ENCODE peak calls at places on chromosomes 13 and 19, in seven cellular contexts. E is left ventricle myocardium inferior, A is astrocyte, J is PC-3, H is GM23338, X is tibial artery, T is lower lobe of right lung. B is an unnamed sample.

GRCh38 chr13:21663197-21663596 is 7.7 kb upstream of the FGF9 start:
- DNase-seq in A (no peak), X (no peak), H (no peak), J (peak), T (no peak), E (no peak), B (no peak)

GRCh38 chr19:10586396-10586795 is 716 bp downstream of the AP1M2 start:
- DNase-seq in H (no peak), T (no peak), J (no peak), A (no peak), E (no peak), X (no peak), B (no peak)

GRCh38 chr19:8615813-8616596 is 5.5 kb upstream of the ADAMTS10 start:
- DNase-seq in X (peak), J (peak), A (no peak), H (peak), E (peak), T (peak), B (no peak)

GRCh38 chr13:41061075-41061913 is at the start of gene WBP4:
- DNase-seq in H (peak), J (peak), T (peak), X (peak), A (peak), E (peak), B (peak)

GRCh38 chr13:72849571-72849970 is 67.6 kb downstream of the PIBF1 start:
- DNase-seq in J (no peak), E (no peak), X (no peak), H (no peak), T (no peak), A (peak), B (no peak)

GRCh38 chr13:49247722-49248432 is at the start of gene CDADC1:
- DNase-seq in A (peak), T (peak), J (peak), E (peak), H (peak), X (peak), B (peak)

GRCh38 chr19:13817018-13817614 is 21.9 kb downstream of the ZSWIM4 start:
- DNase-seq in H (peak), A (no peak), T (peak), J (no peak), X (no peak), E (no peak), B (no peak)

GRCh38 chr13:87827479-87827878 is 156.3 kb downstream of the SLITRK5 start:
- DNase-seq in X (no peak), J (peak), T (no peak), E (no peak), H (no peak), A (peak), B (no peak)

GRCh38 chr19:4911786-4912672 is 2.7 kb downstream of the UHRF1 start:
- DNase-seq in X (peak), A (peak), H (peak), J (peak), E (peak), T (peak), B (peak)

GRCh38 chr13:109697936-109698335 is 88.4 kb downstream of the IRS2 start:
- DNase-seq in J (no peak), E (no peak), A (no peak), X (no peak), H (no peak), T (no peak), B (no peak)

DNA sequence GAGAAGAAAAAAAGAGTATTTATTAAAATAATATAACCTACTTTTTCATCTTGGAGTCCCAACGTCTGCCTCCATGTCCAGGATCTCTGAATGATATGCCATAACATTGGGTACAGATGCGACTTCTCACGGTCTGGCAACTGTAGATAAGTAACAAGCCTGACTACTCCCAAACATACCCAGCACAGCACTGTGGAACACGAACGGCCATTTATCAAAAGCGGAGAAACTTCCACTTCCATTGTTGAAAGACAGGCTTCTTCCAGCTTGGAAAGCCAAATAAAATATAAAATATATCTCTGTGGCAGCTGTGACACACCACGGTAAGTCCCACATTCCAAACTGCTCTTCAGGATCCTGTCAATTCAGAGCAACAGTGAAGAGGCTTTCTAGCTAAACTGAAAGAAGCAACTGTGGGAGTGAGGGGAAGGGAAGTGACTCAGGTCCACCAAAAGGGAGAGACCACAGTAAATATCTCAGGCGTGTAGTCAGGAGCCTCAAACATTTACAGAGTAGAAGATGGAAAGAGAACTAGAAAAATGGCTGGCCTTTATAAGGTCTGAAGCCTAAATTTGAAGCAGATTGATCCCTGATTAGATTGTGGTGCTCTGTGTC is 331.7 kb downstream of the LIG4 start:
- DNase-seq in E (no peak), J (peak), X (no peak), A (peak), H (no peak), T (no peak), B (no peak)
- H3K27ac ChIP-seq in E (no peak), J (peak), X (no peak), A (peak), H (no peak), T (no peak), B (no peak)

GRCh38 chr19:39499932-39500331 is 1.2 kb downstream of the DLL3 start:
- DNase-seq in J (no peak), H (no peak), X (no peak), T (no peak), A (no peak), E (no peak), B (no peak)

GRCh38 chr19:39499082-39499642 is 415 bp downstream of the DLL3 start:
- DNase-seq in T (no peak), J (no peak), H (peak), A (no peak), E (no peak), X (no peak), B (no peak)

GRCh38 chr19:39498262-39499081 is at the start of gene DLL3:
- DNase-seq in T (no peak), A (no peak), X (no peak), H (peak), E (no peak), J (peak), B (no peak)

GRCh38 chr19:39496063-39496462 is 2.7 kb upstream of the DLL3 start:
- DNase-seq in T (no peak), A (no peak), J (no peak), X (no peak), E (no peak), H (no peak), B (no peak)

GRCh38 chr19:39497850-39498261 is 891 bp upstream of the DLL3 start:
- DNase-seq in J (peak), X (no peak), H (peak), A (peak), E (no peak), T (no peak), B (no peak)
- TF ChIP-seq CTCF in J (peak), X (no peak), H (peak), A (peak), E (peak), T (peak), B (peak)

GRCh38 chr13:20128459-20128927 is 32.4 kb downstream of the GJA3 start:
- DNase-seq in T (no peak), H (no peak), A (no peak), E (no peak), J (peak), X (no peak), B (no peak)
- H3K4me3 ChIP-seq in T (peak), H (peak), A (peak), E (peak), J (peak), X (peak), B (peak)

DNA sequence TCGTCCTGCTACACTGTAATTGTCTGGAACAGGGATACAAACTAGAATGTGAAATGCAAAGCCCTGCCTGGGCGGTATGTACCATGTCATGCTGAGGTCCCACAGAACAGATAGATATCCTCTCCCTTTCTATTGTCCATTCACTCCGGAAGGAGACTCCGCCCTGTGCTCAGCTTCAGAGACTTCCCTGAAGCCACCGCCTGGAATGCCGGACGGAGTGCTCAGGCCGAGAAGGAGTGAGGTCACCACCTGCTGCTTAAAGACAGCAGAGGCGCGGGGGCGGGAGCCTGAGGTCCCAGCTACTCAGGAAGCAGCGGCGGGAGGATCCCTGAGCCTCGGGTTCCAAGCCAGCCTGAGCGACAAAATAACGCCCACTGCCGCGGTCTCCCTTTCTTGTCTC is 890 bp upstream of the ZNF611 start:
- DNase-seq in X (peak), T (peak), J (peak), H (peak), A (peak), E (peak), B (no peak)
- H3K27ac ChIP-seq in X (peak), T (peak), J (peak), H (peak), A (no peak), E (peak), B (peak)

DNA sequence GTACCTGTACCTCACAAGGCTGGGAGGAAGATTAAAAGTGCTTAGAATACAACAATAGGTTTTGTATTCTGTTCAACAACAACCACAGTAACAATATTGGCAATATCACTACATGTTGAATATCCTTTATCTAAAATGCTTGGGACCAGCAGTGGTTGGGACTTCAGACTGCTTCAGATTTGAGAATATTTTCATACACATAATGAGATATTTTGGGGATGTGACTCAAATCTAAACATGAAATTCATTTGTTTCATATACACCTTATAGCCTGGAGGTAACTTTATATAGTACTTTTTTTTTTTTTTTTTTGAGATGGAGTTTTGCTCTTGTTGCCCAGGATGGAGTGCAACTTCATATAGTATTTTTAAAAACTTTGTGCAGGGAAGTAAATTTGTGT is 73.9 kb downstream of the USP12 start:
- DNase-seq in X (no peak), E (no peak), H (no peak), J (no peak), A (no peak), T (no peak), B (no peak)
- TF ChIP-seq CTCF in X (no peak), E (no peak), H (no peak), J (no peak), A (no peak), T (no peak), B (no peak)

GRCh38 chr19:43533546-43534304 is 737 bp downstream of the ZNF575 start:
- DNase-seq in T (peak), A (peak), H (peak), X (peak), E (peak), J (peak), B (peak)
- H3K4me3 ChIP-seq in T (peak), A (peak), H (peak), X (peak), E (peak), J (peak), B (peak)

GRCh38 chr13:25181597-25181996 is 9.5 kb upstream of the AMER2 start:
- DNase-seq in E (no peak), A (no peak), J (no peak), H (no peak), X (no peak), T (no peak), B (no peak)

GRCh38 chr13:25179011-25179410 is 6.9 kb upstream of the AMER2 start:
- DNase-seq in E (no peak), T (no peak), H (no peak), X (no peak), J (no peak), A (no peak), B (no peak)

GRCh38 chr13:25180795-25181537 is 8.9 kb upstream of the AMER2 start:
- DNase-seq in H (no peak), T (no peak), E (no peak), X (no peak), A (no peak), J (no peak), B (no peak)

GRCh38 chr13:25180450-25180794 is 8.3 kb upstream of the AMER2 start:
- DNase-seq in J (no peak), E (no peak), H (no peak), X (no peak), T (no peak), A (no peak), B (no peak)

GRCh38 chr13:25179810-25180437 is 7.8 kb upstream of the AMER2 start:
- DNase-seq in X (no peak), H (no peak), T (no peak), A (no peak), J (no peak), E (no peak), B (no peak)
- H3K27ac ChIP-seq in X (no peak), H (no peak), T (no peak), A (no peak), J (no peak), E (no peak), B (peak)

DNA sequence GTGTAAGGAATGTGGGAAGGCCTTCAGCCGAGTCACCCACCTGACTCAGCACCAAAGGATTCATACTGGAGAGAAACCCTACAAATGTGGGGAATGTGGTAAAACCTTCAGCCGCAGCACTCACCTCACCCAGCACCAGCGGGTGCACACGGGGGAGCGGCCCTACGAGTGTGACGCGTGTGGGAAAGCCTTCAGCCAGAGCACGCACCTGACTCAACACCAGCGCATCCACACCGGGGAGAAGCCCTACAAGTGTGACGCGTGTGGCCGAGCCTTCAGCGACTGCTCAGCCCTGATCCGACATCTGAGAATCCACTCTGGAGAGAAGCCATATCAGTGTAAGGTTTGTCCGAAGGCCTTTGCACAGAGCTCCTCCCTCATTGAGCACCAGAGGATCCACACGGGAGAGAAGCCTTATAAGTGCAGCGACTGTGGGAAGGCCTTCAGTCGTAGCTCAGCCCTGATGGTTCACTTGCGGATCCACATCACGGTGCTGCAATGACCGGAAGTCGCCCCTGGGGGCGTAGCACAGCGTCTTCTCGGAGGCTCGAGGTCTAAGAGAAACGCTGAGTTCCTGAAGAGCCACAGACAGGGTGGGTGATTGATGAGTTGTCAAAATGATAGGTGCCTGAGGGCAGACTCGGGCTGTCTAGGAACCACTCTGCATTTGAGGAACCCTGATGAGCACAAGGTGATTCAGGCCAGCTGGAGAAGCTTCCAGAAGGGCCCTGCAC is 12.2 kb downstream of the ZSCAN22 start:
- DNase-seq in E (no peak), J (peak), H (peak), A (no peak), T (peak), X (no peak), B (no peak)
- TF ChIP-seq CTCF in E (no peak), J (no peak), H (peak), A (no peak), T (no peak), X (no peak), B (no peak)

B was measured in dorsolateral prefrontal cortex.